ENCODE peak calls at places on chromosome 11, in seven cellular contexts. Z is K562, U is HCT116, N is endothelial cell of umbilical vein, B is HepG2, G is GM12878, T is H1. X is an unnamed sample.

GRCh38 chr11:73463359-73463758 is 87.2 kb downstream of the RELT start:
- DNase-seq in B (no peak), G (no peak), Z (no peak), T (no peak), N (no peak), U (no peak), X (no peak)

GRCh38 chr11:61695917-61696316 is 15.7 kb downstream of the DAGLA start:
- DNase-seq in G (peak; percentile 27), T (peak; percentile 63), B (no peak), U (no peak), N (peak; percentile 71), Z (no peak), X (peak; percentile 68)

GRCh38 chr11:22331771-22332170 is 6.4 kb upstream of the SLC17A6 start:
- DNase-seq in Z (no peak), B (no peak), U (no peak), N (no peak), T (no peak), G (no peak), X (no peak)

GRCh38 chr11:34308049-34308692 is 49.6 kb downstream of the ABTB2 start:
- DNase-seq in U (peak; percentile 24), B (no peak), T (no peak), G (no peak), N (no peak), Z (no peak), X (no peak)

GRCh38 chr11:58576792-58577440 is 1.3 kb upstream of the LPXN start:
- DNase-seq in B (peak; percentile 36), N (peak; percentile 53), U (no peak), T (no peak), Z (peak; percentile 13), G (no peak), X (no peak)

GRCh38 chr11:117513666-117514065 is 186.0 kb downstream of the CEP164 start:
- DNase-seq in B (no peak), T (no peak), G (no peak), N (no peak), U (no peak), Z (no peak), X (no peak)

GRCh38 chr11:47215366-47215925 is 672 bp downstream of the DDB2 start:
- DNase-seq in B (peak; percentile 48), T (no peak), U (no peak), Z (peak; percentile 53), N (no peak), G (peak; percentile 32), X (no peak)

GRCh38 chr11:16606784-16607674 is 131.4 kb upstream of the C11orf58 start:
- DNase-seq in T (peak; percentile 72), U (no peak), N (no peak), Z (peak; percentile 54), B (no peak), G (no peak), X (peak; percentile 58)

GRCh38 chr11:31986201-31986889 is 104.5 kb upstream of the RCN1 start:
- DNase-seq in G (no peak), B (no peak), T (no peak), Z (no peak), N (no peak), U (no peak), X (peak; percentile 15)

GRCh38 chr11:104370478-104370877 is 206.5 kb upstream of the PDGFD start:
- DNase-seq in G (no peak), N (no peak), T (no peak), B (no peak), Z (no peak), U (no peak), X (no peak)

GRCh38 chr11:132464939-132465338 is 1067.4 kb downstream of the OPCML start:
- DNase-seq in T (no peak), U (no peak), N (no peak), Z (no peak), G (no peak), B (no peak), X (no peak)

GRCh38 chr11:70825893-70826540 is 426.4 kb downstream of the SHANK2 start:
- DNase-seq in B (no peak), T (no peak), G (no peak), N (no peak), U (no peak), Z (no peak), X (peak; percentile 28)

GRCh38 chr11:100670140-100670539 is 16.9 kb upstream of the ARHGAP42 start:
- DNase-seq in T (no peak), B (no peak), Z (no peak), G (no peak), N (no peak), U (no peak), X (peak; percentile 60)

GRCh38 chr11:96275807-96276594 is 67.0 kb downstream of the MAML2 start:
- DNase-seq in Z (no peak), B (no peak), U (no peak), T (no peak), N (no peak), G (no peak), X (no peak)

GRCh38 chr11:71251159-71251721 is 1.1 kb downstream of the SHANK2 start:
- DNase-seq in N (no peak), T (no peak), U (no peak), B (no peak), Z (no peak), G (no peak), X (peak; percentile 46)

GRCh38 chr11:67433536-67434394 is 3.7 kb downstream of the PTPRCAP start:
- DNase-seq in G (no peak), Z (no peak), T (no peak), U (no peak), N (no peak), B (no peak), X (no peak)
- TF ChIP-seq POLR2AphosphoS5 in G (no peak), Z (no peak), T (no peak), U (no peak), N (no peak), B (no peak), X (no peak)

GRCh38 chr11:93330446-93330984 is at the start of gene DEUP1:
- DNase-seq in T (peak; percentile 82), B (no peak), U (no peak), N (peak; percentile 1), G (no peak), Z (peak; percentile 75), X (peak; percentile 59)
- TF ChIP-seq EZH2 in T (no peak), B (no peak), U (no peak), N (no peak), G (no peak), Z (no peak), X (no peak)

GRCh38 chr11:83060965-83061364 is 10.7 kb downstream of the RAB30 start:
- DNase-seq in U (no peak), Z (no peak), B (no peak), T (no peak), N (no peak), G (no peak), X (no peak)

GRCh38 chr11:83064011-83064410 is 7.7 kb downstream of the RAB30 start:
- DNase-seq in N (no peak), G (no peak), T (no peak), Z (no peak), B (no peak), U (no peak), X (no peak)

GRCh38 chr11:83061883-83062282 is 9.8 kb downstream of the RAB30 start:
- DNase-seq in B (no peak), G (peak; percentile 92), T (no peak), U (no peak), Z (no peak), N (no peak), X (no peak)

GRCh38 chr11:83068573-83068972 is 3.1 kb downstream of the RAB30 start:
- DNase-seq in N (peak; percentile 21), T (no peak), B (no peak), G (no peak), Z (no peak), U (no peak), X (no peak)

DNA sequence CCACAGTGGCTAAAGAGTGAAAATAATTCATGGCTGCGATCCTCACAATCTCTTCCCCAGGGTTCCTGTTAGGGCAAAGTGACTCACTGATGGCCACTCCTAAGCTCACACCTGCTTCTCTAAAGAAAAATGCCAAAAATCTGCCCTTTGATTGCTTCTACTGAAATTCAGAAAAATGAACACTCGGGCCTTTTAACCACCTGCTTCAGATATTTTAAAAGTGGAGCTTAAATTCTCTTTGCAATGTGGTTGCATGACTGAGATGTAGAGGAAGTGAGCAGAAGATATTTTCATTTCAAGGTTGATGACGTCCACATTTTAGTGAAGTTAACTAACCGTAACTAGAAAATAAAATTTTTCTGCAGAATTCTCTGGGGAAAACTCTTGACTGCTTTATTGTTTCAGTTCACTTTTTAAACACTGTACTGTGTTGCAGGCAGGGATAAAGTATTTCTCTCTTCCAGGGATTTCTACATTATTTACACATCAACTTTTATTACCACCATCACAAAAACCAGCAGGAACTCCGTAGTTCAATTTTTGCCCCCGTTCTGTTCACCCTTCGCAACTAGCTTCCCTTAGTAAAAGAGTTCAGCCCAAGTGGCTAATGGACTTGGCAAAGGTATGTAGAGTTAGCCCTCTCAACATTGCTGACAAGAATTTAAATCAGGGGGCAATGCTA is 8.5 kb downstream of the RAB30 start:
- DNase-seq in N (no peak), T (no peak), B (no peak), G (peak; percentile 88), U (no peak), Z (no peak), X (peak; percentile 28)
- H3K4me1 ChIP-seq in N (peaks cover 3% of the 10 kb centered on the region), T (peaks cover 3% of the 10 kb centered on the region), B (peaks cover 54% of the 10 kb centered on the region), G (peaks cover 43% of the 10 kb centered on the region), U (no peaks in the 10 kb centered on the region), Z (no peaks in the 10 kb centered on the region), X (peaks cover 3% of the 10 kb centered on the region)

GRCh38 chr11:121557348-121557747 is 104.6 kb upstream of the SORL1-AS1 start:
- DNase-seq in N (no peak), G (peak; percentile 96), T (no peak), U (no peak), B (no peak), Z (no peak), X (no peak)

GRCh38 chr11:121561240-121561639 is 108.5 kb upstream of the SORL1-AS1 start:
- DNase-seq in N (no peak), T (no peak), Z (no peak), G (no peak), U (no peak), B (no peak), X (no peak)

GRCh38 chr11:121561716-121562115 is 108.9 kb upstream of the SORL1-AS1 start:
- DNase-seq in B (peak; percentile 73), N (no peak), Z (no peak), G (no peak), T (no peak), U (no peak), X (no peak)

GRCh38 chr11:121560251-121560650 is 107.5 kb upstream of the SORL1-AS1 start:
- DNase-seq in N (no peak), T (no peak), G (no peak), B (no peak), U (no peak), Z (no peak), X (no peak)

DNA sequence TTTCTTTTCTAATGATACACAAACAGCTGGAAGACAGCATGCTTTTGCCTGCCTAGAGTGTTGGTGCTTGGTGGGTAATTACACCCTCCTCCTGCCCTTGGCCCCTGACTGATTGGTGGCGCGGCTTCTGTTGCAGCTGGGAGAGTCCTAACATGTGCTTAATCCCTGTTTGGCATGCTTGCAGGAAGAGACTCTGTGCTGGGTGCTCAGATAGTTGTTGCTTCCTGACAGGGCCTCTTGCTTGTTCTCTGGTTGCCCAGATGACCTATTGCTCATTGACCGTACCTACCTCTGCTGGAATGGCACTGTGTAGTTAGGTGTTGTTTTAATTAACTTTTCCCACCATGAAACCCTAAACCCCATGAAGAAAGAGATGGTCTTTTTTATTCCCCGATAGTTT is 107.0 kb upstream of the SORL1-AS1 start:
- DNase-seq in Z (no peak), U (no peak), G (no peak), N (no peak), B (no peak), T (no peak), X (no peak)
- TF ChIP-seq POLR2AphosphoS5 in Z (no peak), U (no peak), G (no peak), N (no peak), B (no peak), T (no peak), X (no peak)

X was measured in GM23338.